ENCODE peak calls at places on chromosomes 4 and X, in six cellular contexts. One of them, this sample, is unnamed.

GRCh38 chr4:62709618-62710252 is 1509.6 kb downstream of the ADGRL3 start:
- DNase-seq in activated CD8-positive, alpha-beta memory T cell treated with anti-CD3 and anti-CD28 coated beads for 48 hours: no peak
- DNase-seq in NCI-H1930: peak
- DNase-seq in stimulated activated CD4-positive, alpha-beta T cell treated with anti-CD3 and anti-CD28 coated beads, Interleukin-1b, Interleukin-23, amount 100 ng/mL, for 1 hour: no peak
- DNase-seq in T-helper 1 cell: no peak
- DNase-seq in AG20443: no peak
- DNase-seq in this sample: peak

GRCh38 chrX:87679849-87680248 is 162.2 kb downstream of the KLHL4 start:
- DNase-seq in activated CD8-positive, alpha-beta memory T cell treated with anti-CD3 and anti-CD28 coated beads for 48 hours: no peak
- DNase-seq in NCI-H1930: no peak
- DNase-seq in stimulated activated CD4-positive, alpha-beta T cell treated with anti-CD3 and anti-CD28 coated beads, Interleukin-1b, Interleukin-23, amount 100 ng/mL, for 1 hour: no peak
- DNase-seq in T-helper 1 cell: no peak
- DNase-seq in AG20443: no peak
- DNase-seq in this sample: no peak

GRCh38 chrX:41922694-41923171 is 621 bp downstream of the CASK start:
- DNase-seq in activated CD8-positive, alpha-beta memory T cell treated with anti-CD3 and anti-CD28 coated beads for 48 hours: no peak
- DNase-seq in NCI-H1930: peak
- DNase-seq in stimulated activated CD4-positive, alpha-beta T cell treated with anti-CD3 and anti-CD28 coated beads, Interleukin-1b, Interleukin-23, amount 100 ng/mL, for 1 hour: no peak
- DNase-seq in T-helper 1 cell: peak
- DNase-seq in AG20443: no peak
- DNase-seq in this sample: no peak

GRCh38 chr4:146582864-146583263 is 55.8 kb upstream of the POU4F2 start:
- DNase-seq in activated CD8-positive, alpha-beta memory T cell treated with anti-CD3 and anti-CD28 coated beads for 48 hours: no peak
- DNase-seq in NCI-H1930: peak
- DNase-seq in stimulated activated CD4-positive, alpha-beta T cell treated with anti-CD3 and anti-CD28 coated beads, Interleukin-1b, Interleukin-23, amount 100 ng/mL, for 1 hour: no peak
- DNase-seq in T-helper 1 cell: no peak
- DNase-seq in AG20443: no peak
- DNase-seq in this sample: peak

GRCh38 chr4:48949086-48949485 is 37.0 kb upstream of the CWH43 start:
- DNase-seq in activated CD8-positive, alpha-beta memory T cell treated with anti-CD3 and anti-CD28 coated beads for 48 hours: no peak
- DNase-seq in NCI-H1930: no peak
- DNase-seq in stimulated activated CD4-positive, alpha-beta T cell treated with anti-CD3 and anti-CD28 coated beads, Interleukin-1b, Interleukin-23, amount 100 ng/mL, for 1 hour: no peak
- DNase-seq in T-helper 1 cell: no peak
- DNase-seq in AG20443: no peak
- DNase-seq in this sample: no peak

GRCh38 chr4:20512053-20512810 is 188.0 kb upstream of the PACRGL start:
- DNase-seq in activated CD8-positive, alpha-beta memory T cell treated with anti-CD3 and anti-CD28 coated beads for 48 hours: no peak
- DNase-seq in NCI-H1930: peak
- DNase-seq in stimulated activated CD4-positive, alpha-beta T cell treated with anti-CD3 and anti-CD28 coated beads, Interleukin-1b, Interleukin-23, amount 100 ng/mL, for 1 hour: no peak
- DNase-seq in T-helper 1 cell: no peak
- DNase-seq in AG20443: no peak
- DNase-seq in this sample: no peak

GRCh38 chrX:87663421-87663820 is 145.8 kb downstream of the KLHL4 start:
- DNase-seq in activated CD8-positive, alpha-beta memory T cell treated with anti-CD3 and anti-CD28 coated beads for 48 hours: no peak
- DNase-seq in NCI-H1930: no peak
- DNase-seq in stimulated activated CD4-positive, alpha-beta T cell treated with anti-CD3 and anti-CD28 coated beads, Interleukin-1b, Interleukin-23, amount 100 ng/mL, for 1 hour: no peak
- DNase-seq in T-helper 1 cell: no peak
- DNase-seq in AG20443: no peak
- DNase-seq in this sample: no peak

GRCh38 chrX:43949669-43950068 is 23.5 kb downstream of the NDP start:
- DNase-seq in activated CD8-positive, alpha-beta memory T cell treated with anti-CD3 and anti-CD28 coated beads for 48 hours: no peak
- DNase-seq in NCI-H1930: peak
- DNase-seq in stimulated activated CD4-positive, alpha-beta T cell treated with anti-CD3 and anti-CD28 coated beads, Interleukin-1b, Interleukin-23, amount 100 ng/mL, for 1 hour: peak
- DNase-seq in T-helper 1 cell: no peak
- DNase-seq in AG20443: peak
- DNase-seq in this sample: peak

GRCh38 chr4:173521474-173522159 is 8.4 kb downstream of the HAND2 start:
- DNase-seq in activated CD8-positive, alpha-beta memory T cell treated with anti-CD3 and anti-CD28 coated beads for 48 hours: no peak
- DNase-seq in NCI-H1930: no peak
- DNase-seq in stimulated activated CD4-positive, alpha-beta T cell treated with anti-CD3 and anti-CD28 coated beads, Interleukin-1b, Interleukin-23, amount 100 ng/mL, for 1 hour: no peak
- DNase-seq in T-helper 1 cell: no peak
- DNase-seq in AG20443: no peak
- DNase-seq in this sample: no peak

GRCh38 chrX:19343085-19343461 is 654 bp upstream of the PDHA1 start:
- DNase-seq in activated CD8-positive, alpha-beta memory T cell treated with anti-CD3 and anti-CD28 coated beads for 48 hours: no peak
- DNase-seq in NCI-H1930: no peak
- DNase-seq in stimulated activated CD4-positive, alpha-beta T cell treated with anti-CD3 and anti-CD28 coated beads, Interleukin-1b, Interleukin-23, amount 100 ng/mL, for 1 hour: no peak
- DNase-seq in T-helper 1 cell: no peak
- DNase-seq in AG20443: no peak
- DNase-seq in this sample: peak

GRCh38 chr4:15018389-15018788 is 16.1 kb downstream of the CPEB2 start:
- DNase-seq in activated CD8-positive, alpha-beta memory T cell treated with anti-CD3 and anti-CD28 coated beads for 48 hours: no peak
- DNase-seq in NCI-H1930: no peak
- DNase-seq in stimulated activated CD4-positive, alpha-beta T cell treated with anti-CD3 and anti-CD28 coated beads, Interleukin-1b, Interleukin-23, amount 100 ng/mL, for 1 hour: no peak
- DNase-seq in T-helper 1 cell: no peak
- DNase-seq in AG20443: no peak
- DNase-seq in this sample: no peak

GRCh38 chrX:150158554-150159332 is 204.4 kb upstream of the MAMLD1 start:
- DNase-seq in activated CD8-positive, alpha-beta memory T cell treated with anti-CD3 and anti-CD28 coated beads for 48 hours: no peak
- DNase-seq in NCI-H1930: no peak
- DNase-seq in stimulated activated CD4-positive, alpha-beta T cell treated with anti-CD3 and anti-CD28 coated beads, Interleukin-1b, Interleukin-23, amount 100 ng/mL, for 1 hour: no peak
- DNase-seq in T-helper 1 cell: no peak
- DNase-seq in AG20443: no peak
- DNase-seq in this sample: no peak

GRCh38 chr4:143232277-143232676 is 47.6 kb downstream of the USP38 start:
- DNase-seq in activated CD8-positive, alpha-beta memory T cell treated with anti-CD3 and anti-CD28 coated beads for 48 hours: no peak
- DNase-seq in NCI-H1930: no peak
- DNase-seq in stimulated activated CD4-positive, alpha-beta T cell treated with anti-CD3 and anti-CD28 coated beads, Interleukin-1b, Interleukin-23, amount 100 ng/mL, for 1 hour: no peak
- DNase-seq in T-helper 1 cell: no peak
- DNase-seq in AG20443: no peak
- DNase-seq in this sample: no peak

GRCh38 chrX:154719132-154719675 is 31.7 kb downstream of the GAB3 start:
- DNase-seq in activated CD8-positive, alpha-beta memory T cell treated with anti-CD3 and anti-CD28 coated beads for 48 hours: no peak
- DNase-seq in NCI-H1930: no peak
- DNase-seq in stimulated activated CD4-positive, alpha-beta T cell treated with anti-CD3 and anti-CD28 coated beads, Interleukin-1b, Interleukin-23, amount 100 ng/mL, for 1 hour: no peak
- DNase-seq in T-helper 1 cell: peak
- DNase-seq in AG20443: no peak
- DNase-seq in this sample: peak

GRCh38 chr4:161320377-161320776 is 843.4 kb downstream of the FSTL5 start:
- DNase-seq in activated CD8-positive, alpha-beta memory T cell treated with anti-CD3 and anti-CD28 coated beads for 48 hours: no peak
- DNase-seq in NCI-H1930: peak
- DNase-seq in stimulated activated CD4-positive, alpha-beta T cell treated with anti-CD3 and anti-CD28 coated beads, Interleukin-1b, Interleukin-23, amount 100 ng/mL, for 1 hour: no peak
- DNase-seq in T-helper 1 cell: no peak
- DNase-seq in AG20443: no peak
- DNase-seq in this sample: peak

GRCh38 chr4:106366026-106366425 is 2.6 kb downstream of the GIMD1 start:
- DNase-seq in activated CD8-positive, alpha-beta memory T cell treated with anti-CD3 and anti-CD28 coated beads for 48 hours: no peak
- DNase-seq in NCI-H1930: no peak
- DNase-seq in stimulated activated CD4-positive, alpha-beta T cell treated with anti-CD3 and anti-CD28 coated beads, Interleukin-1b, Interleukin-23, amount 100 ng/mL, for 1 hour: no peak
- DNase-seq in T-helper 1 cell: no peak
- DNase-seq in AG20443: no peak
- DNase-seq in this sample: no peak

GRCh38 chrX:20388594-20388993 is 121.9 kb upstream of the RPS6KA3 start:
- DNase-seq in activated CD8-positive, alpha-beta memory T cell treated with anti-CD3 and anti-CD28 coated beads for 48 hours: no peak
- DNase-seq in NCI-H1930: no peak
- DNase-seq in stimulated activated CD4-positive, alpha-beta T cell treated with anti-CD3 and anti-CD28 coated beads, Interleukin-1b, Interleukin-23, amount 100 ng/mL, for 1 hour: no peak
- DNase-seq in T-helper 1 cell: no peak
- DNase-seq in AG20443: no peak
- DNase-seq in this sample: no peak

GRCh38 chrX:111854778-111855490 is 21.0 kb upstream of the TRPC5OS start:
- DNase-seq in activated CD8-positive, alpha-beta memory T cell treated with anti-CD3 and anti-CD28 coated beads for 48 hours: no peak
- DNase-seq in NCI-H1930: no peak
- DNase-seq in stimulated activated CD4-positive, alpha-beta T cell treated with anti-CD3 and anti-CD28 coated beads, Interleukin-1b, Interleukin-23, amount 100 ng/mL, for 1 hour: no peak
- DNase-seq in T-helper 1 cell: no peak
- DNase-seq in AG20443: peak
- DNase-seq in this sample: no peak

GRCh38 chrX:2559124-2559523 is 58.3 kb upstream of the DHRSX start:
- DNase-seq in activated CD8-positive, alpha-beta memory T cell treated with anti-CD3 and anti-CD28 coated beads for 48 hours: no peak
- DNase-seq in NCI-H1930: no peak
- DNase-seq in stimulated activated CD4-positive, alpha-beta T cell treated with anti-CD3 and anti-CD28 coated beads, Interleukin-1b, Interleukin-23, amount 100 ng/mL, for 1 hour: no peak
- DNase-seq in T-helper 1 cell: no peak
- DNase-seq in AG20443: peak
- DNase-seq in this sample: no peak

This sample was measured in Karpas-422.